ENCODE peak calls at places on chromosome 9, in six cellular contexts. One of them, this sample, is unnamed.

GRCh38 chr9:98087420-98088354 is 31.2 kb downstream of the NANS start:
- DNase-seq in heart right ventricle: peak
- DNase-seq in fibroblast of lung: peak
- DNase-seq in C1 segment of cervical spinal cord: no peak
- DNase-seq in activated CD4-positive, alpha-beta T cell treated with anti-CD3 and anti-CD28 coated beads for 24 hours: no peak
- DNase-seq in globus pallidus: no peak
- DNase-seq in this sample: peak

GRCh38 chr9:119278138-119278537 is 91.1 kb downstream of the BRINP1 start:
- DNase-seq in C1 segment of cervical spinal cord: no peak
- DNase-seq in globus pallidus: no peak
- DNase-seq in heart right ventricle: no peak
- DNase-seq in fibroblast of lung: no peak
- DNase-seq in activated CD4-positive, alpha-beta T cell treated with anti-CD3 and anti-CD28 coated beads for 24 hours: no peak
- DNase-seq in this sample: no peak

GRCh38 chr9:85872444-85872843 is 68.5 kb upstream of the NAA35 start:
- DNase-seq in globus pallidus: no peak
- DNase-seq in heart right ventricle: no peak
- DNase-seq in C1 segment of cervical spinal cord: no peak
- DNase-seq in fibroblast of lung: no peak
- DNase-seq in activated CD4-positive, alpha-beta T cell treated with anti-CD3 and anti-CD28 coated beads for 24 hours: no peak
- DNase-seq in this sample: no peak

GRCh38 chr9:108743426-108743825 is 112.4 kb downstream of the ACTL7B start:
- DNase-seq in activated CD4-positive, alpha-beta T cell treated with anti-CD3 and anti-CD28 coated beads for 24 hours: no peak
- DNase-seq in fibroblast of lung: no peak
- DNase-seq in globus pallidus: no peak
- DNase-seq in heart right ventricle: no peak
- DNase-seq in C1 segment of cervical spinal cord: no peak
- DNase-seq in this sample: no peak

GRCh38 chr9:91761362-91761761 is 188.7 kb downstream of the ROR2 start:
- DNase-seq in C1 segment of cervical spinal cord: no peak
- DNase-seq in activated CD4-positive, alpha-beta T cell treated with anti-CD3 and anti-CD28 coated beads for 24 hours: no peak
- DNase-seq in globus pallidus: no peak
- DNase-seq in fibroblast of lung: no peak
- DNase-seq in heart right ventricle: no peak
- DNase-seq in this sample: no peak

GRCh38 chr9:93092171-93092991 is 3.6 kb upstream of the CARD19 start:
- DNase-seq in C1 segment of cervical spinal cord: no peak
- DNase-seq in heart right ventricle: no peak
- DNase-seq in globus pallidus: no peak
- DNase-seq in activated CD4-positive, alpha-beta T cell treated with anti-CD3 and anti-CD28 coated beads for 24 hours: no peak
- DNase-seq in fibroblast of lung: no peak
- DNase-seq in this sample: no peak

GRCh38 chr9:68955281-68955680 is 58.6 kb downstream of the PRKACG start:
- DNase-seq in fibroblast of lung: no peak
- DNase-seq in activated CD4-positive, alpha-beta T cell treated with anti-CD3 and anti-CD28 coated beads for 24 hours: no peak
- DNase-seq in C1 segment of cervical spinal cord: no peak
- DNase-seq in globus pallidus: no peak
- DNase-seq in heart right ventricle: no peak
- DNase-seq in this sample: no peak

GRCh38 chr9:124805186-124805585 is 28.3 kb downstream of the OLFML2A start:
- DNase-seq in C1 segment of cervical spinal cord: no peak
- DNase-seq in fibroblast of lung: peak
- DNase-seq in globus pallidus: no peak
- DNase-seq in activated CD4-positive, alpha-beta T cell treated with anti-CD3 and anti-CD28 coated beads for 24 hours: no peak
- DNase-seq in heart right ventricle: no peak
- DNase-seq in this sample: no peak

GRCh38 chr9:90393355-90394152 is 249.1 kb downstream of the DIRAS2 start:
- DNase-seq in C1 segment of cervical spinal cord: no peak
- DNase-seq in activated CD4-positive, alpha-beta T cell treated with anti-CD3 and anti-CD28 coated beads for 24 hours: no peak
- DNase-seq in fibroblast of lung: no peak
- DNase-seq in globus pallidus: no peak
- DNase-seq in heart right ventricle: no peak
- DNase-seq in this sample: no peak

GRCh38 chr9:128192601-128193371 is 1.4 kb upstream of the CIZ1 start:
- DNase-seq in activated CD4-positive, alpha-beta T cell treated with anti-CD3 and anti-CD28 coated beads for 24 hours: no peak
- DNase-seq in fibroblast of lung: peak
- DNase-seq in heart right ventricle: peak
- DNase-seq in C1 segment of cervical spinal cord: peak
- DNase-seq in globus pallidus: peak
- DNase-seq in this sample: peak

GRCh38 chr9:129400001-129400970 is 220.6 kb downstream of the C9orf50 start:
- DNase-seq in globus pallidus: no peak
- DNase-seq in heart right ventricle: no peak
- DNase-seq in C1 segment of cervical spinal cord: no peak
- DNase-seq in activated CD4-positive, alpha-beta T cell treated with anti-CD3 and anti-CD28 coated beads for 24 hours: no peak
- DNase-seq in fibroblast of lung: no peak
- DNase-seq in this sample: no peak

GRCh38 chr9:125906144-125906543 is 159.0 kb downstream of the PBX3 start:
- DNase-seq in activated CD4-positive, alpha-beta T cell treated with anti-CD3 and anti-CD28 coated beads for 24 hours: no peak
- DNase-seq in C1 segment of cervical spinal cord: no peak
- DNase-seq in fibroblast of lung: peak
- DNase-seq in heart right ventricle: no peak
- DNase-seq in globus pallidus: no peak
- DNase-seq in this sample: peak

GRCh38 chr9:86721843-86722705 is 225.2 kb downstream of the GAS1 start:
- DNase-seq in activated CD4-positive, alpha-beta T cell treated with anti-CD3 and anti-CD28 coated beads for 24 hours: no peak
- DNase-seq in C1 segment of cervical spinal cord: no peak
- DNase-seq in heart right ventricle: peak
- DNase-seq in globus pallidus: no peak
- DNase-seq in fibroblast of lung: peak
- DNase-seq in this sample: peak

GRCh38 chr9:93301911-93302525 is 118.1 kb downstream of the WNK2 start:
- DNase-seq in heart right ventricle: no peak
- DNase-seq in globus pallidus: no peak
- DNase-seq in activated CD4-positive, alpha-beta T cell treated with anti-CD3 and anti-CD28 coated beads for 24 hours: no peak
- DNase-seq in C1 segment of cervical spinal cord: no peak
- DNase-seq in fibroblast of lung: no peak
- DNase-seq in this sample: no peak

GRCh38 chr9:110257097-110257955 is 1.0 kb upstream of the TXN start:
- DNase-seq in fibroblast of lung: no peak
- DNase-seq in heart right ventricle: peak
- DNase-seq in C1 segment of cervical spinal cord: no peak
- DNase-seq in globus pallidus: peak
- DNase-seq in activated CD4-positive, alpha-beta T cell treated with anti-CD3 and anti-CD28 coated beads for 24 hours: no peak
- DNase-seq in this sample: no peak

GRCh38 chr9:26669641-26670040 is 223.0 kb downstream of the CAAP1 start:
- DNase-seq in activated CD4-positive, alpha-beta T cell treated with anti-CD3 and anti-CD28 coated beads for 24 hours: no peak
- DNase-seq in heart right ventricle: no peak
- DNase-seq in C1 segment of cervical spinal cord: no peak
- DNase-seq in fibroblast of lung: no peak
- DNase-seq in globus pallidus: peak
- DNase-seq in this sample: no peak

GRCh38 chr9:38417003-38417965 is 7.0 kb downstream of the IGFBPL1 start:
- DNase-seq in fibroblast of lung: no peak
- DNase-seq in globus pallidus: no peak
- DNase-seq in C1 segment of cervical spinal cord: no peak
- DNase-seq in activated CD4-positive, alpha-beta T cell treated with anti-CD3 and anti-CD28 coated beads for 24 hours: peak
- DNase-seq in heart right ventricle: no peak
- DNase-seq in this sample: no peak

GRCh38 chr9:124274738-124275137 is 17.0 kb downstream of the NEK6 start:
- DNase-seq in C1 segment of cervical spinal cord: no peak
- DNase-seq in fibroblast of lung: no peak
- DNase-seq in heart right ventricle: no peak
- DNase-seq in activated CD4-positive, alpha-beta T cell treated with anti-CD3 and anti-CD28 coated beads for 24 hours: no peak
- DNase-seq in globus pallidus: no peak
- DNase-seq in this sample: no peak

GRCh38 chr9:17171309-17172094 is 36.7 kb downstream of the CNTLN start:
- DNase-seq in fibroblast of lung: no peak
- DNase-seq in globus pallidus: no peak
- DNase-seq in activated CD4-positive, alpha-beta T cell treated with anti-CD3 and anti-CD28 coated beads for 24 hours: no peak
- DNase-seq in heart right ventricle: no peak
- DNase-seq in C1 segment of cervical spinal cord: no peak
- DNase-seq in this sample: no peak

This sample was measured in foreskin melanocyte.